ENCODE peak calls at places on chromosomes 11 and 22, in four cellular contexts. I, B, H and N are unnamed samples.

GRCh38 chr11:10500757-10501684 is 40.0 kb downstream of the RNF141 start:
- DNase-seq in I (no peak), B (no peak), H (no peak), N (no peak)

GRCh38 chr11:9577032-9577431 is 3.6 kb downstream of the WEE1 start:
- DNase-seq in I (no peak), B (no peak), H (no peak), N (no peak)

GRCh38 chr22:21106000-21106399 is 60.3 kb downstream of the LRRC74B start:
- DNase-seq in I (no peak), B (no peak), H (no peak), N (no peak)

GRCh38 chr22:26308467-26308866 is 120.6 kb upstream of the ASPHD2 start:
- DNase-seq in I (no peak), B (no peak), H (no peak), N (no peak)

GRCh38 chr11:95877288-95877687 is 46.6 kb downstream of the MTMR2 start:
- DNase-seq in I (no peak), B (no peak), H (no peak), N (no peak)

GRCh38 chr11:131800452-131800851 is 430.0 kb downstream of the NTM start:
- DNase-seq in I (no peak), B (no peak), H (no peak), N (no peak)

GRCh38 chr11:119722281-119722794 is 6.7 kb downstream of the NECTIN1 start:
- DNase-seq in I (no peak), B (no peak), H (no peak), N (no peak)

GRCh38 chr22:50529416-50530279 is at the start of gene TYMP:
- DNase-seq in I (no peak), B (peak), H (peak), N (no peak)

GRCh38 chr11:131365601-131366000 is 4.8 kb upstream of the NTM start:
- DNase-seq in I (no peak), B (no peak), H (no peak), N (no peak)

GRCh38 chr11:101553891-101554292 is 29.9 kb downstream of the TRPC6 start:
- DNase-seq in I (no peak), B (no peak), H (no peak), N (no peak)

GRCh38 chr11:1733009-1733715 is 17.2 kb downstream of the IFITM10 start:
- DNase-seq in I (no peak), B (no peak), H (no peak), N (no peak)

GRCh38 chr11:120339394-120339890 is 3.2 kb downstream of the ARHGEF12 start:
- DNase-seq in I (no peak), B (no peak), H (no peak), N (no peak)

GRCh38 chr11:123526027-123526805 is 96.1 kb downstream of the GRAMD1B start:
- DNase-seq in I (no peak), B (no peak), H (no peak), N (no peak)